ENCODE peak calls at places on chromosome 18, in four cellular contexts. R is mesendoderm, U is IMR-90, E is neuronal stem cell. J is an unnamed sample.

GRCh38 chr18:55706893-55707292 is 118.9 kb upstream of the TCF4 start:
- DNase-seq in R (no peak), U (peak), E (no peak), J (no peak)

GRCh38 chr18:22179174-22179573 is 9.8 kb downstream of the GATA6 start:
- DNase-seq in R (no peak), U (no peak), E (no peak), J (no peak)

GRCh38 chr18:9849407-9849961 is 36.3 kb upstream of the TXNDC2 start:
- DNase-seq in R (peak), U (no peak), E (no peak), J (no peak)

GRCh38 chr18:65082907-65083306 is 667.9 kb upstream of the CDH7 start:
- DNase-seq in R (no peak), U (no peak), E (no peak), J (no peak)

GRCh38 chr18:73023975-73024374 is 156.2 kb upstream of the NETO1 start:
- DNase-seq in R (no peak), U (no peak), E (no peak), J (no peak)

GRCh38 chr18:64993695-64994094 is 757.1 kb upstream of the CDH7 start:
- DNase-seq in R (no peak), U (no peak), E (no peak), J (no peak)

GRCh38 chr18:70555046-70555445 is 266.2 kb downstream of the SOCS6 start:
- DNase-seq in R (no peak), U (no peak), E (no peak), J (no peak)

GRCh38 chr18:69599377-69599776 is 198.7 kb downstream of the DOK6 start:
- DNase-seq in R (no peak), U (no peak), E (no peak), J (no peak)

GRCh38 chr18:26493021-26493420 is 55.3 kb downstream of the KCTD1 start:
- DNase-seq in R (no peak), U (peak), E (no peak), J (no peak)

GRCh38 chr18:46213295-46213694 is 109.1 kb downstream of the HAUS1 start:
- DNase-seq in R (peak), U (no peak), E (no peak), J (no peak)

GRCh38 chr18:78659748-78660147 is 319.9 kb upstream of the SALL3 start:
- DNase-seq in R (peak), U (no peak), E (peak), J (peak)

GRCh38 chr18:10900435-10900834 is 248.9 kb downstream of the PIEZO2 start:
- DNase-seq in R (no peak), U (no peak), E (no peak), J (no peak)

GRCh38 chr18:53745986-53746385 is 478.5 kb downstream of the MBD2 start:
- DNase-seq in R (no peak), U (no peak), E (no peak), J (no peak)

GRCh38 chr18:24254071-24254470 is 115.2 kb downstream of the CABYR start:
- DNase-seq in R (no peak), U (no peak), E (no peak), J (no peak)

GRCh38 chr18:24246143-24246542 is 107.3 kb downstream of the CABYR start:
- DNase-seq in R (no peak), U (no peak), E (no peak), J (no peak)

GRCh38 chr18:24249716-24250115 is 110.9 kb downstream of the CABYR start:
- DNase-seq in R (no peak), U (no peak), E (no peak), J (no peak)

GRCh38 chr18:24244698-24245097 is 105.8 kb downstream of the CABYR start:
- DNase-seq in R (no peak), U (no peak), E (no peak), J (no peak)

GRCh38 chr18:24248359-24248758 is 109.5 kb downstream of the CABYR start:
- DNase-seq in R (no peak), U (no peak), E (no peak), J (no peak)
- H3K23ac ChIP-seq in R (no peak), U (no peak), E (no peak), J (no peak)

DNA sequence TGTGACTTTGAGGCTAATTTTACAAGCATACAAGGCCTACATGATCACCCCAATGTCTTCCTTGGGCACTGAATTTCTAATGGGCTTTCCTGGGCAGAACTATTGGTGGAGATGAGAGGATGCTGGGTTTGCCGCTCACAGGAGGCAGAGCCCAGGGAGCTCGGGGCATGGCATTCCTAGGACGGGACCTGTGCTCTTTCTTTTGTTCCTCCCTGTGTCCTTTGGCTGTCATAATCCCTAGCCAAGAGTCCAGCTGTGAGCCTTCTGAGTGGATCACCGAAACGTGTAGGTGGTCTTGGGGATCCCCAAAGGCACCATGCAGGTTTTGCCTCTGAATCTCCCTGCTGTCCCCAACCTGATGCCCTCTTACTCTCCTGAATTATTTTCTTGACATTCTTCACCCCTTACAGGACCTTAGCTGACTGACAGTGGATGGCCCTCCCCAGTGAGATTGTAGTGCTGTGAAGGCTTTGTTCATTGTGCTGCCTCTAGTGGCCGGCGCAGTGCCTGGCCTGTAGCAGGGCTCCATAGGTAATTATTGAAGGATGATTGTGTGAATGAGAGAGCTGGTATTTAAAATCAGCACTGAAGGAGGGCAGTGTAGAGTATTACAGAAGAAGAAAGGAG is 221.9 kb downstream of the ZNF407 start:
- DNase-seq in R (peak), U (no peak), E (peak), J (peak)
- H3K23ac ChIP-seq in R (no peak), U (no peak), E (no peak), J (no peak)

GRCh38 chr18:47931707-47932103 is 1.2 kb upstream of the SMAD2 start:
- DNase-seq in R (peak), U (no peak), E (no peak), J (peak)

GRCh38 chr18:47929681-47930085 is 776 bp downstream of the SMAD2 start:
- DNase-seq in R (no peak), U (peak), E (no peak), J (no peak)

GRCh38 chr18:47930844-47931706 is 616 bp upstream of the SMAD2 start:
- DNase-seq in R (peak), U (peak), E (peak), J (peak)

GRCh38 chr18:47928466-47928865 is 2.0 kb downstream of the SMAD2 start:
- DNase-seq in R (no peak), U (peak), E (no peak), J (no peak)

DNA sequence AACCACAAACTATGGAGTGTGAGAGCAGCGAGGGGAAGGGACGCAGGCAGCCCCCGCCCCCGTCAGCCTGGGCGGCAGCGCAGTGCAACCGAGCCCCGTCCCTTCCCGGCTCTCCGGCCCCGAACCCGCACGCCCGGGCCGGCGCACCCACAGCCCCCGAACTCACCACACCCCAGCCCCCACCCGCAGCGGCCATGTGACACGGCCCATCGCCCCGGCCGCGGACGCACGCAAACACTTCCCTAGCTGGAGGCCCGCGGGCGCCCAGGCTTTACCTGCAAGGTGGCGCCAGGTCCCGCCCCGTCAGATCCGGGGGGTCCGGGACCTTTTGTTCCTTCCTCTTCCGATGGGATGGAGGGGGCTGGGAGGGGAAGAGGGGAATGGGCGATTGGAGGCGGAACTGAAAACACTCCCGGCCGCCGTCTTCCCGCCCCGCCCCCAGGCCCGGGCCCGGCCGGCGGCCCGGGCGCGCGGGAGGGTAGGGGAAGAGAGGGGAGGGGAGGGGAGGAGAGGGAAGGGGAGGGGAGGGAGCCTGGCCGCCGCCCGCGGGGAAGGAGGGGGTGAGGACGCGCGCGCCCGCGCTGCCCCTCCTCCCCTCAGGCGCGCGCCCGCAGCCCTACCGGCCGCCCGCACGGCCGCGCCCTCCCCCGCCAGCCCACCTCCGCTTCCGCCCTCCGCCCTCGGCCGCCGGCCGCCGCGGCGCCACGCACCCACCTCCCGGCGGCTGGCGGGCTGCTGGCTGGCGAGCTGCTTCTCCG is at the start of gene SMAD2:
- DNase-seq in R (peak), U (peak), E (peak), J (peak)
- H3K23ac ChIP-seq in R (peak), U (peak), E (peak), J (no peak)

GRCh38 chr18:2672410-2672809 is 16.9 kb downstream of the SMCHD1 start:
- DNase-seq in R (no peak), U (no peak), E (no peak), J (no peak)
- H3K23ac ChIP-seq in R (no peak), U (no peak), E (no peak), J (no peak)

DNA sequence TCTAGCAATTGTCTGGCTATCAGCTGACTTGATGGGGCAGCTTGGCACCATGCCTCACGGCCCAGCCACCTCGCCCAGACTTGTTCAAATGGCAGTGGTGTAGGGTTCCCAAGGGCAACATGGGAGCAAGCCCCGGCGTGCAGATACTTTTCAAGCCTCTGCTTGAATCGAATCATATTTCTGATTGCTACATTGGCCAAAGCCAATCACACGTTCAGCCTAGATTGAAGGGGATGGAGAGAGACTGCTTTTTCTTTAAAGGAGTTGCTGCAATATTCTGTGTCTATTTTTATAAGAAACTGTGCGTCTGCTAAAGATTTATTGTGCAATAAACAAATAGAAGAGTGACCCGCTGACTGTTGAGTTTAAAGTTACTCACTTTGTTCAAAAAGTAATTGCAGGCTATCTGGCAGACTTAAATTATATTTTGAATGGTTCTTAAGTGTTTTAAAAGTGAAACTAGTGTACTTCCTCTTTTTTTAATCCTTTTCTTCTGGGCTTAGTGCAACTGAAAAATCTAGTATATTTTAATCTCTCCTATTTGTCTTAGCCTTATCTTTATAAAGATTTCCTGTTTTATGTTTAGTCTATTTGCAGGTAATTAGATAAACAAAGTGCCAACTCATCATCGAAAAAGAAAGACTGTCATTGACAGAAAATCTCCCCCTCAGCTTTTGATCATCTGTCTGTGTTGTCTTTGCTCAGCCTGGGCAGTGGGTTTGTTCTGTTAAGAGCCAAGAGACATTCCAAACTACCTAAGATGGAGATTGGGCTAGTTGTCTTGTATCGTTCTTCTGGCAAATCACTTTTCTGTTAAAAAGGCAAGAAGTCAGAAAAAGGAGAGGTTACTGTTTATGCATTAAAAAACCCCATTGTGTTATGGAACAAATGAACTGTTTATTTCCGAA is 156.1 kb downstream of the TPGS2 start:
- DNase-seq in R (no peak), U (peak), E (no peak), J (no peak)
- H3K23ac ChIP-seq in R (no peak), U (peak), E (no peak), J (no peak)

GRCh38 chr18:50816767-50817166 is 3.0 kb downstream of the MRO start:
- DNase-seq in R (no peak), U (no peak), E (no peak), J (no peak)
- H3K23ac ChIP-seq in R (no peak), U (no peak), E (no peak), J (no peak)